ENCODE peak calls at places on chromosomes 6 and 20, in ten cellular contexts. F is Calu3, T is H9, E is right lobe of liver, L is GM13976, Y is nephron progenitor cell, U is colonic mucosa, P is AG10803, J is GM13977, H is fibroblast of lung. R is an unnamed sample.

GRCh38 chr6:46378161-46378881 is 112.9 kb downstream of the RCAN2 start:
- DNase-seq in P (no peak), U (no peak), Y (no peak), F (no peak), L (no peak), T (no peak), E (no peak), H (no peak), J (no peak), R (no peak)

GRCh38 chr6:34514112-34514511 is 42.0 kb downstream of the SPDEF start:
- DNase-seq in E (no peak), J (no peak), F (no peak), Y (no peak), U (no peak), T (no peak), L (no peak), H (no peak), P (no peak), R (no peak)

GRCh38 chr6:65113581-65113980 is 593.4 kb downstream of the EYS start:
- DNase-seq in T (no peak), Y (no peak), P (no peak), U (no peak), E (no peak), J (no peak), L (no peak), H (peak), F (no peak), R (no peak)

GRCh38 chr6:14703586-14703985 is 542.3 kb upstream of the JARID2 start:
- DNase-seq in H (peak), U (no peak), L (no peak), Y (no peak), P (peak), E (no peak), J (no peak), F (no peak), T (no peak), R (no peak)

GRCh38 chr6:143039548-143039947 is 21.1 kb upstream of the AIG1 start:
- DNase-seq in F (no peak), H (no peak), L (peak), P (no peak), U (no peak), T (no peak), Y (no peak), E (no peak), J (peak), R (no peak)

GRCh38 chr6:44071670-44072451 is 55.4 kb downstream of the MRPL14 start:
- DNase-seq in T (no peak), L (no peak), U (no peak), P (peak), J (no peak), F (no peak), E (no peak), Y (no peak), H (peak), R (peak)

GRCh38 chr6:105799051-105799450 is 287.1 kb upstream of the PRDM1 start:
- DNase-seq in T (no peak), L (no peak), J (no peak), P (peak), U (no peak), H (peak), F (no peak), E (no peak), Y (no peak), R (no peak)

GRCh38 chr20:57392130-57392445 is 892 bp downstream of the RBM38 start:
- DNase-seq in P (no peak), T (no peak), U (no peak), J (peak), E (no peak), Y (no peak), L (peak), F (no peak), H (no peak), R (no peak)

GRCh38 chr6:12595161-12595792 is 121.3 kb upstream of the PHACTR1 start:
- DNase-seq in J (no peak), L (no peak), H (no peak), U (no peak), P (peak), E (no peak), F (no peak), Y (no peak), T (no peak), R (peak)

GRCh38 chr6:7006536-7007191 is 101.1 kb upstream of the RREB1 start:
- DNase-seq in P (no peak), U (no peak), J (no peak), T (no peak), L (no peak), H (no peak), E (no peak), Y (no peak), F (no peak), R (no peak)

GRCh38 chr6:7086488-7086887 is 21.3 kb upstream of the RREB1 start:
- DNase-seq in E (peak), L (peak), U (peak), P (peak), H (peak), F (no peak), J (peak), T (no peak), Y (no peak), R (no peak)

GRCh38 chr6:14499804-14500203 is 382.2 kb downstream of the CD83 start:
- DNase-seq in Y (peak), F (no peak), U (no peak), E (no peak), L (no peak), T (no peak), J (no peak), P (peak), H (peak), R (peak)

GRCh38 chr6:141364232-141364631 is 768.5 kb upstream of the GJE1 start:
- DNase-seq in F (no peak), T (no peak), U (no peak), J (no peak), P (no peak), Y (no peak), L (no peak), H (no peak), E (no peak), R (no peak)

GRCh38 chr20:5354871-5355270 is 38.1 kb upstream of the PROKR2 start:
- DNase-seq in U (no peak), J (no peak), L (no peak), P (no peak), Y (no peak), H (no peak), T (no peak), E (no peak), F (no peak), R (no peak)

GRCh38 chr20:32780749-32781402 is 18.7 kb downstream of the DNMT3B start:
- DNase-seq in L (no peak), H (no peak), Y (no peak), F (no peak), T (peak), P (no peak), E (no peak), J (no peak), U (no peak), R (no peak)

GRCh38 chr6:118489990-118490389 is 58.1 kb upstream of the PLN start:
- DNase-seq in P (no peak), H (no peak), T (no peak), L (no peak), E (no peak), F (no peak), U (no peak), Y (no peak), J (no peak), R (no peak)

GRCh38 chr20:2799688-2800589 is 488 bp downstream of the CPXM1 start:
- DNase-seq in E (no peak), U (no peak), H (peak), Y (peak), L (peak), P (no peak), F (no peak), T (peak), J (peak), R (no peak)

GRCh38 chr6:129475477-129476247 is 234.3 kb downstream of the ARHGAP18 start:
- DNase-seq in Y (no peak), J (no peak), P (no peak), T (peak), H (peak), E (no peak), U (no peak), L (no peak), F (no peak), R (no peak)

GRCh38 chr6:3797231-3798200 is 46.0 kb upstream of the PXDC1 start:
- DNase-seq in F (peak), P (peak), L (no peak), H (peak), T (no peak), J (no peak), Y (no peak), U (no peak), E (no peak), R (peak)

GRCh38 chr6:141403827-141404226 is 728.9 kb upstream of the GJE1 start:
- DNase-seq in Y (no peak), U (no peak), T (no peak), L (no peak), J (no peak), P (peak), H (peak), E (no peak), F (no peak), R (no peak)

GRCh38 chr6:44508646-44509045 is 121.1 kb downstream of the CDC5L start:
- DNase-seq in L (no peak), P (peak), E (no peak), U (no peak), T (no peak), J (no peak), Y (no peak), F (no peak), H (peak), R (peak)

GRCh38 chr20:63980317-63980805 is 571 bp upstream of the PRPF6 start:
- DNase-seq in U (no peak), H (no peak), F (no peak), T (no peak), Y (no peak), E (no peak), J (peak), P (no peak), L (peak), R (no peak)

GRCh38 chr6:3423439-3424184 is 33.2 kb downstream of the SLC22A23 start:
- DNase-seq in L (no peak), F (no peak), H (no peak), P (no peak), J (no peak), E (no peak), Y (no peak), U (no peak), T (peak), R (no peak)

DNA sequence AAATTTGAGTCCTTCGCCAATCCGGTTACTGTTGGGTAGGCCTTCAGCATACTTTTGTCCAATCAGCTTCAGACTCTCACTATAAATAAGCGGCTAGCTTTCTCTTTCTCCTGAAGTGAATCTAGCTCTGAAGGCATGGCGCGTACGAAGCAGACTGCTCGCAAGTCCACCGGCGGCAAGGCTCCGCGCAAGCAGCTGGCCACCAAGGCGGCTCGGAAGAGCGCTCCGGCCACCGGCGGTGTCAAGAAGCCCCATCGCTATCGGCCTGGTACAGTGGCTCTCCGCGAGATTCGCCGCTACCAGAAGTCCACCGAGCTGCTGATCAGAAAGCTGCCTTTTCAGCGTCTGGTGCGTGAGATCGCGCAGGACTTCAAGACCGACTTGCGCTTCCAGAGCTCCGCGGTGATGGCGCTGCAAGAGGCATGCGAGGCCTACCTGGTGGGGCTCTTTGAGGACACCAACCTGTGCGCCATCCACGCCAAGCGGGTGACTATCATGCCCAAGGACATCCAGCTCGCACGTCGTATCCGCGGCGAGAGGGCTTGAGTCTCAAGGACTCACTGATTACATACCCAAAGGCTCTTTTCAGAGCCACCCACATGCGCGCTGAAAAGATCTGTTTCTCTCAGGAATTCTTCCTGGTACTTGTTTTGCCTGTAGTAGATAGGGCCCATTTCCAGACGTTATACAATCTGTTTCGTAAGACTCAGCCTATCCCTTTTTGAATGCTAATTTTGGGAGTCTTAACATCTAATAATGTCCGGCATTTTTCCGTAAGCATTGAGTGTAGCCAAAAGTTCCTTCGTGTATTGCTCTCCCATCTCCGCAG is 102.0 kb downstream of the OR2B2 start:
- DNase-seq in E (peak), F (peak), L (peak), H (peak), P (peak), Y (peak), J (peak), U (peak), T (peak), R (peak)
- TF ChIP-seq CTCF in E (no peak), F (no peak), L (no peak), H (peak), P (peak), Y (no peak), J (peak), U (no peak), T (peak), R (peak)

GRCh38 chr20:39066464-39066863 is 104.3 kb downstream of the DHX35 start:
- DNase-seq in Y (peak), L (no peak), P (no peak), J (no peak), F (no peak), E (no peak), H (no peak), U (no peak), T (peak), R (no peak)
- TF ChIP-seq CTCF in Y (peak), L (no peak), P (no peak), J (no peak), F (no peak), E (no peak), H (no peak), U (no peak), T (peak), R (peak)

GRCh38 chr20:19056909-19057308 is 155.5 kb upstream of the SLC24A3 start:
- DNase-seq in F (no peak), H (no peak), T (no peak), U (no peak), P (no peak), E (no peak), J (no peak), Y (no peak), L (no peak), R (no peak)
- TF ChIP-seq CTCF in F (no peak), H (no peak), T (peak), U (no peak), P (no peak), E (no peak), J (peak), Y (no peak), L (no peak), R (no peak)

GRCh38 chr6:89242574-89243330 is 25.6 kb upstream of the GABRR1 start:
- DNase-seq in U (no peak), T (peak), H (peak), L (peak), J (peak), F (peak), Y (no peak), E (no peak), P (peak), R (peak)
- TF ChIP-seq CTCF in U (peak), T (peak), H (peak), L (no peak), J (peak), F (peak), Y (peak), E (peak), P (peak), R (peak)

DNA sequence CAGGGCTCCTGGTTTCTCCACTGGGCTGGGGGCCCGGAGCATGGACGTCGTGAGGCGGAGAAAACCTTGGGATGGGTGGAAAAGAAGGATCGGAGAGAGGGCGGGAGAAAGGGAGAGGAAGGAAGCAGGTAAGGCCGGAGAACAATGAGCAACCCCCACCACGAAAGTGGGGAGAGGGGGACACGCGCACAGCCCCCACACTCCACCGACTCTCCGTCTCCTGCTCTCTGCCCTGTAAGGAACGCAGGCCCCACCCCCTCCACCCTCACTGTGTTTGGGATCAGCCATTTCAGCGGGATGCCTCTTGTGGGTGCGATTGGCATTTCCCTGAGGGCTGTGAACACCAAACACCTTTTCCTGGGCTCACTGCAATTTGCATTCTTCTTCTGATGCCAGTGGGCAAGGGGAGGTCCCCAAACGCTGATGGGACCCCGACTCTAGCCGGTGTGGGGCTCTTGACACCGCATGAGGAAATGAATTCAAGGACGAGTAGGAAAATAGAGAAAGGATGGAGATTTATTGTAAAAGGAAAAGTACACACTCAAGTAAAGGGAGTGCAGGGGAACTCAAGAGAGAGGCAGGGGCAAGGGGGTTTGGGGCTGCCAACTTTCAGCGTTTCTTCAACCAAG is 13.0 kb upstream of the RAET1L start:
- DNase-seq in P (no peak), J (no peak), T (peak), Y (peak), E (no peak), U (no peak), L (no peak), H (no peak), F (no peak), R (no peak)
- TF ChIP-seq CTCF in P (no peak), J (no peak), T (peak), Y (no peak), E (no peak), U (no peak), L (no peak), H (no peak), F (no peak), R (no peak)

GRCh38 chr20:50930139-50931047 is 844 bp downstream of the ADNP start:
- DNase-seq in H (no peak), Y (peak), P (no peak), J (no peak), L (no peak), U (peak), E (peak), T (no peak), F (peak), R (no peak)
- TF ChIP-seq CTCF in H (no peak), Y (no peak), P (no peak), J (no peak), L (no peak), U (no peak), E (no peak), T (no peak), F (no peak), R (no peak)

GRCh38 chr20:38725959-38726848 is 1.9 kb downstream of the SLC32A1 start:
- DNase-seq in E (peak), Y (peak), T (peak), U (no peak), F (peak), J (peak), P (peak), L (peak), H (peak), R (no peak)

GRCh38 chr20:38725458-38725958 is 1.2 kb downstream of the SLC32A1 start:
- DNase-seq in Y (no peak), H (no peak), T (no peak), E (no peak), U (no peak), F (no peak), J (peak), P (no peak), L (peak), R (no peak)

GRCh38 chr20:38723982-38724602 is at the start of gene SLC32A1:
- DNase-seq in T (peak), E (no peak), Y (peak), P (no peak), L (peak), F (no peak), U (no peak), J (peak), H (no peak), R (no peak)

GRCh38 chr20:38723069-38723981 is 961 bp upstream of the SLC32A1 start:
- DNase-seq in L (peak), P (peak), U (no peak), F (no peak), J (peak), H (peak), Y (peak), T (peak), E (no peak), R (no peak)

GRCh38 chr20:38724603-38725457 is 544 bp downstream of the SLC32A1 start:
- DNase-seq in F (no peak), J (peak), E (no peak), Y (peak), L (peak), P (no peak), H (no peak), U (no peak), T (peak), R (no peak)
- TF ChIP-seq CTCF in F (no peak), J (no peak), E (no peak), Y (no peak), L (no peak), P (no peak), H (no peak), U (no peak), T (peak), R (no peak)

DNA sequence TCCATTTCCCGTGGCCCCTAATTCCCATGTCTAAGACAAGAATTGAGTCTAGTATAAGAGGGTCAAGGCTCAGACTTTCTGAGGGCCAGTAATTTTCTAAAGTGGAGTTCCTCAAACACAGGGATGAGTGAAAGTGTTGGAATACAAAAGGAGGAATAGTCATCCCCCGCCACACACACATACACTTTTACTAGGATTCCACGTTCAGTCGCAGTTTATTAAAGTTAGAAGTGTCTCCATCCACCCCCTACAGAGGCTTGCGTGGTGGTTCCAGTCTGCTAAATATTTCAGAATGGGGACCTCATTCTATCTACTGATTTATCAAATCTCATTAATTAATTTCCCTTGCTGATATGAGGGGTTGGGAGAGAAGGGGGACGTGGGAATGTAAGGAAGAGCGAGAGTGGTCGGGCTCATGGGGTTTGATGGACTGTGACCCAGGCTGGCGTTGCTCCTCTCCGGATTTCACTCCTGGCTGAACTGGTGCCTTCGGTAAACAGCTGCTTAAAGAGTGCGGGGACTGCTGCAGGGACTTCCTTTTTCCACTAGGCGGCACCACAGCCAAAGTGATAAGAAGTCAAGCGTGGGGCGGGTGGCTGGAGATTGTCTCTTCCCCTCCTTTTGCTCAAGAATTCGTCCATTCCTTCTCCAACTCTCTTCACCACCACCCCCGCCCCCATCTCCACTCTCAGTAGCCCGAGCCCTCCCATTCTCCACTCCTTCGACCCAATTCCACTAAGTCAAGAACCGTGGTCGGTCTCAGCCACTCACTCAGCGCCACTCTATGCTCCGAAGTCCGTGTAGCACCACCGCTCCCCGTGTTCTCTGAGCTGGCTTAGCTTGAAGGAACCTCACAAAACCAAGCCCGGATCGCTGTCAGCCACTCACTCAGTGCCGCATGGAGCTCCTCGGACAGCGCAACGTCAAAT is 9.9 kb downstream of the TRIM31 start:
- DNase-seq in H (peak), J (peak), L (peak), U (peak), P (peak), T (peak), Y (peak), F (peak), E (peak), R (peak)
- TF ChIP-seq CTCF in H (peak), J (peak), L (peak), U (peak), P (peak), T (peak), Y (peak), F (peak), E (peak), R (peak)